ENCODE peak calls at places on chromosomes 4 and X, in six cellular contexts. One of them, this sample, is unnamed.

GRCh38 chrX:151902813-151903591 is 9.7 kb upstream of the MAGEA4 start:
- DNase-seq in NCI-H345: no peak
- DNase-seq in GM12878: no peak
- DNase-seq in activated CD4-positive, CD25-positive, alpha-beta regulatory T cell treated with anti-CD3 and anti-CD28 coated beads, Interleukin-2, amount 50 U/mL, for 72 hours: no peak
- DNase-seq in SK-MEL-5: no peak
- DNase-seq in astrocyte of the spinal cord: peak; percentile 85
- DNase-seq in this sample: no peak

GRCh38 chr4:84938316-84938715 is 28.2 kb downstream of the WDFY3 start:
- DNase-seq in GM12878: no peak
- DNase-seq in NCI-H345: no peak
- DNase-seq in SK-MEL-5: no peak
- DNase-seq in astrocyte of the spinal cord: peak; percentile 75
- DNase-seq in activated CD4-positive, CD25-positive, alpha-beta regulatory T cell treated with anti-CD3 and anti-CD28 coated beads, Interleukin-2, amount 50 U/mL, for 72 hours: no peak
- DNase-seq in this sample: no peak

GRCh38 chrX:13816899-13817298 is at the start of gene GPM6B:
- DNase-seq in activated CD4-positive, CD25-positive, alpha-beta regulatory T cell treated with anti-CD3 and anti-CD28 coated beads, Interleukin-2, amount 50 U/mL, for 72 hours: no peak
- DNase-seq in SK-MEL-5: no peak
- DNase-seq in astrocyte of the spinal cord: no peak
- DNase-seq in NCI-H345: no peak
- DNase-seq in GM12878: no peak
- DNase-seq in this sample: no peak

GRCh38 chr4:7052923-7053715 is 9.9 kb downstream of the TADA2B start:
- DNase-seq in NCI-H345: no peak
- DNase-seq in activated CD4-positive, CD25-positive, alpha-beta regulatory T cell treated with anti-CD3 and anti-CD28 coated beads, Interleukin-2, amount 50 U/mL, for 72 hours: no peak
- DNase-seq in GM12878: no peak
- DNase-seq in SK-MEL-5: no peak
- DNase-seq in astrocyte of the spinal cord: peak; percentile 33
- DNase-seq in this sample: peak; percentile 66

GRCh38 chrX:87896057-87896456 is 378.5 kb downstream of the KLHL4 start:
- DNase-seq in SK-MEL-5: no peak
- DNase-seq in astrocyte of the spinal cord: no peak
- DNase-seq in activated CD4-positive, CD25-positive, alpha-beta regulatory T cell treated with anti-CD3 and anti-CD28 coated beads, Interleukin-2, amount 50 U/mL, for 72 hours: no peak
- DNase-seq in GM12878: no peak
- DNase-seq in NCI-H345: no peak
- DNase-seq in this sample: no peak

GRCh38 chr4:113636438-113636818 is 125.1 kb downstream of the CAMK2D start:
- DNase-seq in NCI-H345: no peak
- DNase-seq in astrocyte of the spinal cord: no peak
- DNase-seq in SK-MEL-5: peak; percentile 3
- DNase-seq in GM12878: no peak
- DNase-seq in activated CD4-positive, CD25-positive, alpha-beta regulatory T cell treated with anti-CD3 and anti-CD28 coated beads, Interleukin-2, amount 50 U/mL, for 72 hours: no peak
- DNase-seq in this sample: peak; percentile 76

GRCh38 chrX:110671068-110671803 is 124.4 kb downstream of the CHRDL1 start:
- DNase-seq in astrocyte of the spinal cord: peak; percentile 40
- DNase-seq in NCI-H345: no peak
- DNase-seq in SK-MEL-5: no peak
- DNase-seq in GM12878: peak; percentile 8
- DNase-seq in activated CD4-positive, CD25-positive, alpha-beta regulatory T cell treated with anti-CD3 and anti-CD28 coated beads, Interleukin-2, amount 50 U/mL, for 72 hours: no peak
- DNase-seq in this sample: peak; percentile 17

GRCh38 chr4:139295317-139296299 is 5.7 kb upstream of the NAA15 start:
- DNase-seq in NCI-H345: peak; percentile 92
- DNase-seq in astrocyte of the spinal cord: peak; percentile 92
- DNase-seq in SK-MEL-5: peak; percentile 89
- DNase-seq in GM12878: peak; percentile 56
- DNase-seq in activated CD4-positive, CD25-positive, alpha-beta regulatory T cell treated with anti-CD3 and anti-CD28 coated beads, Interleukin-2, amount 50 U/mL, for 72 hours: peak; percentile 99
- DNase-seq in this sample: peak; percentile 95

GRCh38 chr4:59535541-59535940 is 1664.6 kb upstream of the ADGRL3 start:
- DNase-seq in GM12878: no peak
- DNase-seq in astrocyte of the spinal cord: no peak
- DNase-seq in SK-MEL-5: no peak
- DNase-seq in NCI-H345: no peak
- DNase-seq in activated CD4-positive, CD25-positive, alpha-beta regulatory T cell treated with anti-CD3 and anti-CD28 coated beads, Interleukin-2, amount 50 U/mL, for 72 hours: no peak
- DNase-seq in this sample: no peak

GRCh38 chr4:53321151-53321987 is 44.5 kb downstream of the SCFD2 start:
- DNase-seq in activated CD4-positive, CD25-positive, alpha-beta regulatory T cell treated with anti-CD3 and anti-CD28 coated beads, Interleukin-2, amount 50 U/mL, for 72 hours: no peak
- DNase-seq in SK-MEL-5: peak; percentile 92
- DNase-seq in NCI-H345: no peak
- DNase-seq in GM12878: no peak
- DNase-seq in astrocyte of the spinal cord: peak; percentile 84
- DNase-seq in this sample: peak; percentile 27

GRCh38 chr4:186067757-186068385 is 1.1 kb upstream of the TLR3 start:
- DNase-seq in SK-MEL-5: peak; percentile 90
- DNase-seq in activated CD4-positive, CD25-positive, alpha-beta regulatory T cell treated with anti-CD3 and anti-CD28 coated beads, Interleukin-2, amount 50 U/mL, for 72 hours: no peak
- DNase-seq in GM12878: peak; percentile 25
- DNase-seq in astrocyte of the spinal cord: peak; percentile 37
- DNase-seq in NCI-H345: peak; percentile 42
- DNase-seq in this sample: peak; percentile 61

GRCh38 chrX:102840871-102841705 is 96.0 kb upstream of the RAB40AL start:
- DNase-seq in NCI-H345: no peak
- DNase-seq in activated CD4-positive, CD25-positive, alpha-beta regulatory T cell treated with anti-CD3 and anti-CD28 coated beads, Interleukin-2, amount 50 U/mL, for 72 hours: no peak
- DNase-seq in astrocyte of the spinal cord: peak; percentile 6
- DNase-seq in GM12878: no peak
- DNase-seq in SK-MEL-5: peak; percentile 72
- DNase-seq in this sample: peak; percentile 23

GRCh38 chr4:30719363-30720020 is 677 bp upstream of the PCDH7 start:
- DNase-seq in NCI-H345: peak; percentile 58
- DNase-seq in SK-MEL-5: peak; percentile 63
- DNase-seq in astrocyte of the spinal cord: peak; percentile 66
- DNase-seq in activated CD4-positive, CD25-positive, alpha-beta regulatory T cell treated with anti-CD3 and anti-CD28 coated beads, Interleukin-2, amount 50 U/mL, for 72 hours: no peak
- DNase-seq in GM12878: no peak
- DNase-seq in this sample: peak; percentile 40

GRCh38 chr4:96035727-96036126 is 195.8 kb downstream of the PDHA2 start:
- DNase-seq in NCI-H345: no peak
- DNase-seq in GM12878: no peak
- DNase-seq in SK-MEL-5: peak; percentile 68
- DNase-seq in astrocyte of the spinal cord: no peak
- DNase-seq in activated CD4-positive, CD25-positive, alpha-beta regulatory T cell treated with anti-CD3 and anti-CD28 coated beads, Interleukin-2, amount 50 U/mL, for 72 hours: no peak
- DNase-seq in this sample: peak; percentile 61

GRCh38 chr4:148565801-148566200 is 123.6 kb upstream of the NR3C2 start:
- DNase-seq in activated CD4-positive, CD25-positive, alpha-beta regulatory T cell treated with anti-CD3 and anti-CD28 coated beads, Interleukin-2, amount 50 U/mL, for 72 hours: no peak
- DNase-seq in SK-MEL-5: no peak
- DNase-seq in GM12878: no peak
- DNase-seq in NCI-H345: no peak
- DNase-seq in astrocyte of the spinal cord: no peak
- DNase-seq in this sample: no peak

GRCh38 chr4:142708231-142708630 is 137.9 kb downstream of the INPP4B start:
- DNase-seq in SK-MEL-5: no peak
- DNase-seq in GM12878: no peak
- DNase-seq in activated CD4-positive, CD25-positive, alpha-beta regulatory T cell treated with anti-CD3 and anti-CD28 coated beads, Interleukin-2, amount 50 U/mL, for 72 hours: no peak
- DNase-seq in NCI-H345: no peak
- DNase-seq in astrocyte of the spinal cord: no peak
- DNase-seq in this sample: no peak

GRCh38 chr4:100631281-100631968 is 113.6 kb upstream of the EMCN start:
- DNase-seq in astrocyte of the spinal cord: no peak
- DNase-seq in NCI-H345: no peak
- DNase-seq in GM12878: no peak
- DNase-seq in SK-MEL-5: no peak
- DNase-seq in activated CD4-positive, CD25-positive, alpha-beta regulatory T cell treated with anti-CD3 and anti-CD28 coated beads, Interleukin-2, amount 50 U/mL, for 72 hours: no peak
- DNase-seq in this sample: no peak

GRCh38 chr4:151801547-151802516 is 41.0 kb upstream of the GATB start:
- DNase-seq in SK-MEL-5: peak; percentile 61
- DNase-seq in NCI-H345: peak; percentile 11
- DNase-seq in astrocyte of the spinal cord: peak; percentile 71
- DNase-seq in activated CD4-positive, CD25-positive, alpha-beta regulatory T cell treated with anti-CD3 and anti-CD28 coated beads, Interleukin-2, amount 50 U/mL, for 72 hours: peak; percentile 69
- DNase-seq in GM12878: no peak
- DNase-seq in this sample: peak; percentile 49